ENCODE peak calls at places on chromosomes 6 and 20, in five cellular contexts. O is fibroblast of lung, T is RWPE2, S is lower lobe of right lung, W is hepatocyte. V is an unnamed sample.
A peak's percentile ranks its signal among the peaks of the same experiment; 100 is the strongest.

GRCh38 chr20:62777528-62777830 is 18.8 kb upstream of the MRGBP start:
- DNase-seq in O (no peak), T (no peak), S (no peak), W (no peak), V (no peak)

GRCh38 chr6:12291785-12292604 is 1.8 kb downstream of the EDN1 start:
- DNase-seq in O (peak; percentile 49), T (no peak), S (no peak), W (peak; percentile 69), V (no peak)

GRCh38 chr20:63049191-63049518 is 42.4 kb upstream of the BHLHE23 start:
- DNase-seq in O (no peak), T (no peak), S (no peak), W (no peak), V (no peak)

GRCh38 chr6:76876922-76877553 is 586.3 kb downstream of the HTR1B start:
- DNase-seq in O (peak; percentile 6), T (peak; percentile 66), S (no peak), W (peak; percentile 91), V (no peak)

GRCh38 chr20:33408716-33409654 is 7.7 kb upstream of the CDK5RAP1 start:
- DNase-seq in O (no peak), T (no peak), S (no peak), W (no peak), V (no peak)

GRCh38 chr6:53029262-53029661 is 34.2 kb upstream of the GSTA4 start:
- DNase-seq in O (no peak), T (no peak), S (no peak), W (no peak), V (no peak)

GRCh38 chr20:44610313-44610965 is 28.1 kb downstream of the PKIG start:
- DNase-seq in O (no peak), T (no peak), S (no peak), W (no peak), V (no peak)

GRCh38 chr6:148416309-148416965 is 73.8 kb downstream of the SASH1 start:
- DNase-seq in O (no peak), T (no peak), S (no peak), W (no peak), V (no peak)

GRCh38 chr20:46230811-46231282 is 77.5 kb downstream of the CDH22 start:
- DNase-seq in O (peak; percentile 40), T (no peak), S (no peak), W (peak; percentile 70), V (no peak)

GRCh38 chr6:42441059-42441471 is 10.7 kb downstream of the TRERF1 start:
- DNase-seq in O (peak; percentile 48), T (no peak), S (no peak), W (peak; percentile 67), V (no peak)

GRCh38 chr6:89559487-89559886 is 79.1 kb downstream of the LYRM2 start:
- DNase-seq in O (no peak), T (no peak), S (no peak), W (no peak), V (no peak)

GRCh38 chr6:158290659-158291058 is 21.6 kb upstream of the TULP4 start:
- DNase-seq in O (no peak), T (no peak), S (no peak), W (no peak), V (no peak)

GRCh38 chr20:4083103-4083864 is 67.9 kb upstream of the RNF24 start:
- DNase-seq in O (no peak), T (no peak), S (no peak), W (no peak), V (no peak)

GRCh38 chr20:57682184-57683038 is 27.4 kb downstream of the PMEPA1 start:
- DNase-seq in O (no peak), T (no peak), S (no peak), W (no peak), V (no peak)

GRCh38 chr6:169396554-169397163 is 143.0 kb upstream of the THBS2 start:
- DNase-seq in O (no peak), T (no peak), S (no peak), W (no peak), V (no peak)

GRCh38 chr20:52083627-52084232 is 107.8 kb downstream of the ZFP64 start:
- DNase-seq in O (peak; percentile 52), T (peak; percentile 61), S (no peak), W (peak; percentile 78), V (no peak)

GRCh38 chr20:38831995-38832620 is 26.6 kb downstream of the PPP1R16B start:
- DNase-seq in O (no peak), T (no peak), S (no peak), W (no peak), V (no peak)

GRCh38 chr6:170277893-170278742 is 12.8 kb downstream of the DLL1 start:
- DNase-seq in O (no peak), T (no peak), S (no peak), W (no peak), V (no peak)

GRCh38 chr20:38106461-38106860 is 58.6 kb downstream of the TGM2 start:
- DNase-seq in O (no peak), T (no peak), S (no peak), W (no peak), V (no peak)

GRCh38 chr6:137316626-137317025 is 97.4 kb upstream of the IFNGR1 start:
- DNase-seq in O (no peak), T (no peak), S (no peak), W (no peak), V (no peak)

GRCh38 chr20:62116558-62117361 is 5.5 kb upstream of the LSM14B start:
- DNase-seq in O (no peak), T (peak; percentile 81), S (no peak), W (no peak), V (no peak)

GRCh38 chr6:118579786-118580185 is 31.7 kb downstream of the PLN start:
- DNase-seq in O (no peak), T (no peak), S (no peak), W (no peak), V (no peak)
- H3K9me3 ChIP-seq in O (no peaks in the 10 kb centered on the region), T (peaks cover 13% of the 10 kb centered on the region), S (peaks cover 26% of the 10 kb centered on the region), W (no peaks in the 10 kb centered on the region), V (peaks cover 22% of the 10 kb centered on the region)

GRCh38 chr20:55513966-55514365 is 491.4 kb downstream of the CBLN4 start:
- DNase-seq in O (no peak), T (no peak), S (no peak), W (no peak), V (no peak)

GRCh38 chr20:55515831-55516230 is 489.5 kb downstream of the CBLN4 start:
- DNase-seq in O (no peak), T (no peak), S (no peak), W (peak; percentile 13), V (no peak)

DNA sequence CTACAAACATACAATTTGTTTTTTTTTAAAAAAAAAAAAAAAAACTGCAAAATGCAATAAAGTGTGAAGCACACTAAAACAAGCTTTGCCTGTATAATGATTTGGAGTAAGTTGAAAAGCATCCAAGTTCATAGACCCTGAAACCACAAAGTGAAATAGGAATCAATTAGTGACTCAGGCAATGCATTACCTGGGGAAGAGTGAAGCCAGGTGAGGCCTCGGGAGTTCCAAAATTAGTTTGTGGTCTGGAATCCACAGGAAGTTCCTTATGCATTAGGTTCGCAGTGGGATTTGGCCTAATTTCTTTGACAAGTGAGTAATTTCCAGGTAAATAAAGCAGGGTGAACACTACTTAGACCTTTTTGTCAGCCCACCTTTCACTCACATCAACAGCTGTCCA is 490.8 kb downstream of the CBLN4 start:
- DNase-seq in O (no peak), T (peak; percentile 93), S (no peak), W (no peak), V (no peak)
- H3K9me3 ChIP-seq in O (no peaks in the 10 kb centered on the region), T (no peaks in the 10 kb centered on the region), S (no peaks in the 10 kb centered on the region), W (no peaks in the 10 kb centered on the region), V (no peaks in the 10 kb centered on the region)

GRCh38 chr20:50400705-50401045 is 109.5 kb upstream of the PTPN1 start:
- DNase-seq in O (no peak), T (no peak), S (no peak), W (no peak), V (no peak)

GRCh38 chr20:50399917-50400704 is 110.1 kb upstream of the PTPN1 start:
- DNase-seq in O (no peak), T (no peak), S (peak; percentile 61), W (no peak), V (no peak)

GRCh38 chr20:50403565-50404418 is 106.4 kb upstream of the PTPN1 start:
- DNase-seq in O (no peak), T (no peak), S (no peak), W (no peak), V (no peak)

GRCh38 chr20:50401047-50401586 is 109.1 kb upstream of the PTPN1 start:
- DNase-seq in O (no peak), T (no peak), S (no peak), W (no peak), V (no peak)

GRCh38 chr20:50401587-50402343 is 108.4 kb upstream of the PTPN1 start:
- DNase-seq in O (no peak), T (no peak), S (no peak), W (no peak), V (no peak)
- H3K9me3 ChIP-seq in O (no peaks in the 10 kb centered on the region), T (no peaks in the 10 kb centered on the region), S (no peaks in the 10 kb centered on the region), W (no peaks in the 10 kb centered on the region), V (no peaks in the 10 kb centered on the region)

GRCh38 chr6:4781426-4781825 is 5.2 kb downstream of the CDYL start:
- DNase-seq in O (no peak), T (no peak), S (no peak), W (no peak), V (no peak)

GRCh38 chr6:4780360-4780812 is 4.2 kb downstream of the CDYL start:
- DNase-seq in O (peak; percentile 67), T (no peak), S (no peak), W (no peak), V (no peak)

GRCh38 chr6:4778086-4778485 is 1.9 kb downstream of the CDYL start:
- DNase-seq in O (peak; percentile 23), T (no peak), S (no peak), W (no peak), V (no peak)

GRCh38 chr6:4776967-4777925 is 1.0 kb downstream of the CDYL start:
- DNase-seq in O (peak; percentile 47), T (no peak), S (no peak), W (peak; percentile 36), V (no peak)

GRCh38 chr6:4781967-4782537 is 5.8 kb downstream of the CDYL start:
- DNase-seq in O (peak; percentile 28), T (no peak), S (no peak), W (no peak), V (no peak)
- H3K9me3 ChIP-seq in O (no peaks in the 10 kb centered on the region), T (peaks cover 9% of the 10 kb centered on the region), S (no peaks in the 10 kb centered on the region), W (peaks cover 6% of the 10 kb centered on the region), V (no peaks in the 10 kb centered on the region)

GRCh38 chr6:139337830-139338229 is 36.6 kb downstream of the CITED2 start:
- DNase-seq in O (no peak), T (no peak), S (peak; percentile 51), W (no peak), V (no peak)
- H3K9me3 ChIP-seq in O (no peaks in the 10 kb centered on the region), T (no peaks in the 10 kb centered on the region), S (no peaks in the 10 kb centered on the region), W (no peaks in the 10 kb centered on the region), V (no peaks in the 10 kb centered on the region)

DNA sequence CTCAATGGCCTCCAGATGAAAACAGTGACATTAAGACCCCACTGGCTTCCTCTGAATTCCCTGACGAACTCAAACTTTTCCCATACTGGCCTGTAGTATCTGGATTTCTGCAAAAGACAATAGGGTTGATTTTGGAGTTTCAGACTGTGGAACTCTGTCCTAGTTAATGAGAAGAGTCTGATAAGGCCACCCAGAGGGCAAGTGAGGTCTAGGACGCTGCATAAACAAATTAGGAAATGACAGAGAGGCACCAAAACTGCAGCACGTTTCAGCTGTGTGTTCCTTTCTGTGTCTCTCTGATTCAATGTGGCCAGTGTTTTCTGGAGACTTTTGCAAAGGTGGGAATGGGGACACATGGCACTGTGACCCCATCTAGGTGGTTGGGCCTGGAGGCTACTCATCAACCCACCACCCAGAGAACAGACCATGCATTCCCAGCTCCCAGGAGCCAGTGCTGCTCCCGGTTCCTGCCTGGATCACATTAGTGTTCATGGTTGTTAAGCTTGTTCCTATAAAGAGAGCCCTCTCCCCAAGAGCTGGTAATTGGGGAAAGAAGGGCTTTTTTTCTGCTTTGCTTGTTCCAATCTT is 101.9 kb downstream of the PHACTR3 start:
- DNase-seq in O (no peak), T (no peak), S (no peak), W (no peak), V (no peak)
- H3K9me3 ChIP-seq in O (no peaks in the 10 kb centered on the region), T (no peaks in the 10 kb centered on the region), S (no peaks in the 10 kb centered on the region), W (no peaks in the 10 kb centered on the region), V (no peaks in the 10 kb centered on the region)